ENCODE peak calls at places on chromosome 7, in eight cellular contexts. D is midbrain; Q is germinal center; L is iPS DF 6.9; C is occipital lobe; P is tibial nerve; H is CD8-positive, alpha-beta T cell; K is stimulated activated CD4-positive, alpha-beta T cell treated with anti-CD3 and anti-CD28 coated beads, Interleukin-4, amount 100 ng/mL, for 24 hours. E is an unnamed sample.
A peak's percentile ranks its signal among the peaks of the same experiment; 100 is the strongest.

GRCh38 chr7:99021941-99022560 is 121.9 kb downstream of the SMURF1 start:
- DNase-seq in C (no peak), P (no peak), Q (no peak), L (no peak), H (peak; percentile 32), K (no peak), D (no peak), E (peak; percentile 27)

GRCh38 chr7:25716421-25716820 is 435.6 kb upstream of the NFE2L3 start:
- DNase-seq in P (no peak), K (no peak), D (no peak), L (no peak), C (no peak), Q (no peak), H (no peak), E (no peak)

GRCh38 chr7:137142376-137142775 is 201.2 kb downstream of the PTN start:
- DNase-seq in C (no peak), L (no peak), Q (no peak), D (no peak), P (no peak), K (no peak), H (no peak), E (no peak)

GRCh38 chr7:135247746-135248471 is 14.3 kb downstream of the STRA8 start:
- DNase-seq in P (no peak), H (peak; percentile 27), K (no peak), Q (no peak), C (no peak), D (no peak), L (no peak), E (no peak)

GRCh38 chr7:80386686-80387085 is 125.2 kb downstream of the GNAT3 start:
- DNase-seq in K (no peak), Q (no peak), D (no peak), L (no peak), C (no peak), P (no peak), H (no peak), E (no peak)

GRCh38 chr7:87048839-87049238 is 10.6 kb downstream of the ELAPOR2 start:
- DNase-seq in L (no peak), D (no peak), P (no peak), Q (no peak), H (no peak), C (no peak), K (no peak), E (no peak)

GRCh38 chr7:47153571-47153970 is 428.3 kb downstream of the TNS3 start:
- DNase-seq in L (peak; percentile 45), Q (no peak), K (no peak), D (no peak), C (no peak), P (no peak), H (no peak), E (no peak)

GRCh38 chr7:45865594-45866410 is 7.1 kb downstream of the CCDC201 start:
- DNase-seq in D (no peak), H (no peak), K (no peak), C (no peak), Q (no peak), L (no peak), P (no peak), E (no peak)

GRCh38 chr7:139502226-139502625 is 18.8 kb upstream of the KLRG2 start:
- DNase-seq in P (no peak), Q (no peak), D (no peak), K (no peak), C (no peak), L (no peak), H (no peak), E (no peak)